ENCODE peak calls at places on chromosomes 13 and 19, in five cellular contexts. O is DND-41, S is astrocyte, L is K562, F is mammary epithelial cell. D is an unnamed sample.

GRCh38 chr13:45833663-45834062 is 17.9 kb downstream of the SIAH3 start:
- DNase-seq in O (no peak), S (peak; percentile 66), L (no peak), F (peak; percentile 65), D (no peak)

GRCh38 chr13:68025604-68026003 is 795.5 kb upstream of the PCDH9 start:
- DNase-seq in O (no peak), S (no peak), L (no peak), F (no peak), D (no peak)

GRCh38 chr19:32200312-32201038 is 144.9 kb upstream of the ZNF507 start:
- DNase-seq in O (no peak), S (no peak), L (no peak), F (no peak), D (no peak)

GRCh38 chr13:62875118-62875640 is 1459.5 kb upstream of the PCDH20 start:
- DNase-seq in O (no peak), S (no peak), L (no peak), F (no peak), D (no peak)

GRCh38 chr13:113897966-113898365 is 34.1 kb upstream of the GAS6 start:
- DNase-seq in O (no peak), S (peak; percentile 62), L (no peak), F (no peak), D (no peak)

GRCh38 chr13:50527612-50528509 is 315.6 kb downstream of the DLEU7 start:
- DNase-seq in O (peak; percentile 51), S (no peak), L (no peak), F (peak; percentile 45), D (peak; percentile 33)

GRCh38 chr19:32674959-32675719 is at the start of gene ANKRD27:
- DNase-seq in O (peak; percentile 98), S (peak; percentile 85), L (peak; percentile 99), F (peak; percentile 98), D (peak; percentile 99)

GRCh38 chr13:49112782-49113525 is 107.2 kb upstream of the MLNR start:
- DNase-seq in O (no peak), S (no peak), L (peak; percentile 9), F (no peak), D (no peak)

GRCh38 chr13:42899266-42899665 is 92.8 kb downstream of the EPSTI1 start:
- DNase-seq in O (no peak), S (no peak), L (no peak), F (no peak), D (no peak)

DNA sequence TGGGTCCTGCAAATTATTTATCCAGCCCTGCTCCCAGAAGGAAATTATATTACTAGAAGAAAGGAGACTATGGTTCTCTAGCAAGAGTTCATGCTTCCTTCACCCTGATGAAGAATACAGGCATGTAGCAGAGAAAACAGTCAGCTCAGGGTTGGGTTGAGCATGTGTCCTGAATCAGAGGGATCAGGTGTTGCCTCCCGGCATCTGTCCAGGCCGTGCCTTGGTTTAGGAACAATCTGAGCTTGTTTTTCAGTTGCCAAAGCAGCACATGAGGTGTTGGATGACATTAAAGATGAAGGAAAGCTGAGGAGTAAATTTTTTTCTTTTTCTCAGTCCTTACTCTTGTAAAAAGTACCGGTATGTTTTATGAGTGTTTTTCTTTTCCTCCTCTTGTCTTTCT is 62.0 kb downstream of the KL start:
- DNase-seq in O (no peak), S (no peak), L (no peak), F (no peak), D (no peak)
- TF ChIP-seq CTCF in O (no peak), S (no peak), L (no peak), F (no peak), D (no peak)

GRCh38 chr19:54133957-54134590 is 3.5 kb upstream of the CNOT3 start:
- DNase-seq in O (no peak), S (no peak), L (no peak), F (no peak), D (no peak)
- H3K4me2 ChIP-seq in O (no peak overlapping the region), S (no peak overlapping the region), L (no peak overlapping the region), F (no peak overlapping the region), D (no peak overlapping the region)

GRCh38 chr19:39970674-39971379 is at the start of gene PSMC4:
- DNase-seq in O (peak; percentile 99), S (peak; percentile 98), L (peak; percentile 96), F (peak; percentile 99), D (peak; percentile 99)
- TF ChIP-seq CTCF in O (peak; percentile 98), S (peak; percentile 42), L (peak; percentile 97), F (peak; percentile 87), D (peak; percentile 93)

DNA sequence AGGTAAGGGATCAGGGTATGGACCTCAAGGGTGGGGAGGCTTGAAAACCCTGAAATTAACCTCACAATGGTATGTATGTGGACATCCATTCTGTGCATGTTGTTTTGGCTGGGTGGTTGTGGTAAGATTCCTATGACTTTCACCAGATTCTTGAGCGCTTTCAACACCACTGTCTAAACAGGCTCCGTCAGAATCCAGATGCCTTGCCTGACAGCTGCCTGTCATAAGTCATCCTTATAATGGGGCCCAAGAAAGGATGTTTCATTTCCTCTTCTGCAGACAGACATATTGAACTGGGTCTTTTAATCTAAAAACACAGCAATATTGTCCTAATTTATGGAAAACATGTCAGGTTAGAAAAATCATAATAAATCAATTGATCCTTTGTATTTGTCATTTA is 41.3 kb downstream of the ALOX5AP start:
- DNase-seq in O (no peak), S (no peak), L (no peak), F (no peak), D (peak; percentile 32)
- H3K4me2 ChIP-seq in O (no peak overlapping the region), S (no peak overlapping the region), L (no peak overlapping the region), F (no peak overlapping the region), D (no peak overlapping the region)

GRCh38 chr19:48784527-48784926 is 26.3 kb downstream of the BCAT2 start:
- DNase-seq in O (no peak), S (no peak), L (peak; percentile 58), F (no peak), D (no peak)
- TF ChIP-seq CTCF in O (no peak), S (no peak), L (peak; percentile 78), F (no peak), D (no peak)

GRCh38 chr19:45173816-45174215 is 4.2 kb downstream of the TRAPPC6A start:
- DNase-seq in O (no peak), S (peak; percentile 84), L (no peak), F (peak; percentile 52), D (no peak)
- H3K4me2 ChIP-seq in O (no peak overlapping the region), S (no peak overlapping the region), L (no peak overlapping the region), F (no peak overlapping the region), D (no peak overlapping the region)

DNA sequence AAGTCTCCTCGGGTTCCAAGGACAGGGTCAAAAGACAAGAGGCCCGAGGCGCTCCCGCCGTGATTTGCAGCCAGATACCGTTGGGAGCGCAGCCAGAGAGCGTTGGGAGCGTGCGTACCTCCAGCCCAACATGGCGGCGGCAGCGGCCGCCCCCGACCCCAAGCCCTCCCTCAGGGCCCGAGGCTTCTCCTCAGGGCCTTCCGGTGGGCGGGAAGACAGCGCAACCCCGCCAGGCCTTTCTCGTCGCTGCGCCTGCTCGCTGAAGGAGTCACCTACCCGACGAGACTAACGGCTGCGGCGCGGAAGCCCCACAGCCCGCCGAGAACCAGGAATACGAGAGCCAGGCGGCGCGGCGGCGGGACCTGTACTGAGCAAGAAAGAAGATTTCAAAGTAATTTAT is 3.2 kb upstream of the ZNF850 start:
- DNase-seq in O (no peak), S (peak; percentile 48), L (no peak), F (no peak), D (no peak)
- TF ChIP-seq CTCF in O (no peak), S (no peak), L (no peak), F (no peak), D (no peak)

DNA sequence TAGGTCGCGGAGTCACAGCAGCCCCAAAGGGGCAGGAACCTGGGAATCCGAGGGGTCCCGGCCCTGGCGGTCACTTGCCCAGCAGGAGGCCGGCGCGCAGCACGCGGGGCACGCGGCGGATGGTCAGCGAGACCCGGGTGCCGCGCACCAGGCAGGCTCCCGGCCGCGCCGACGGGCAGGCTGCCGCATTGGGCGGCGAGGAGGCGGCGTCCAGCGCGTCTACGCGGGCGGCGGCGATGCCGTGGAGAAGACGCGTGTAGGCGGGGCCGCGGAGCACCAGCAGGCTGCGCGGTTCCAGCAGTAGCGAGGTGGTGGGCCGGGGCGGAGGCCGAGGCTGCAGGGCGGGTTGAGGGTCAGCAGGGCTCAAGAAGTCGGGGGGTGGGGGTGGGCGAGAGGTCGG is 607 bp upstream of the SYNE4 start:
- DNase-seq in O (no peak), S (peak; percentile 45), L (no peak), F (no peak), D (no peak)
- H3K4me2 ChIP-seq in O (no peak overlapping the region), S (peak overlapping the region; percentile 86), L (no peak overlapping the region), F (peak overlapping the region; percentile 72), D (no peak overlapping the region)